ENCODE peak calls at places on chromosomes 5 and 9, in six cellular contexts. One of them, this sample, is unnamed.

GRCh38 chr5:42566658-42567313 is 143.5 kb downstream of the GHR start:
- DNase-seq in tibial nerve: no peak
- DNase-seq in left ventricle myocardium superior: no peak
- DNase-seq in body of pancreas: peak
- DNase-seq in substantia nigra: no peak
- DNase-seq in NCI-H1105 treated with DMSO at 0.1 percent for 48 hours: no peak
- DNase-seq in this sample: no peak

GRCh38 chr5:108216890-108217289 is 165.0 kb downstream of the FBXL17 start:
- DNase-seq in tibial nerve: no peak
- DNase-seq in left ventricle myocardium superior: no peak
- DNase-seq in body of pancreas: no peak
- DNase-seq in substantia nigra: no peak
- DNase-seq in NCI-H1105 treated with DMSO at 0.1 percent for 48 hours: no peak
- DNase-seq in this sample: no peak

GRCh38 chr5:35230043-35230611 is at the start of gene PRLR:
- DNase-seq in tibial nerve: no peak
- DNase-seq in left ventricle myocardium superior: peak
- DNase-seq in body of pancreas: peak
- DNase-seq in substantia nigra: no peak
- DNase-seq in NCI-H1105 treated with DMSO at 0.1 percent for 48 hours: no peak
- DNase-seq in this sample: peak

GRCh38 chr5:168851902-168852321 is 272.7 kb upstream of the PANK3 start:
- DNase-seq in tibial nerve: no peak
- DNase-seq in left ventricle myocardium superior: no peak
- DNase-seq in body of pancreas: no peak
- DNase-seq in substantia nigra: no peak
- DNase-seq in NCI-H1105 treated with DMSO at 0.1 percent for 48 hours: no peak
- DNase-seq in this sample: no peak

GRCh38 chr5:131230406-131230805 is 33.4 kb upstream of the CDC42SE2 start:
- DNase-seq in tibial nerve: no peak
- DNase-seq in left ventricle myocardium superior: no peak
- DNase-seq in body of pancreas: no peak
- DNase-seq in substantia nigra: no peak
- DNase-seq in NCI-H1105 treated with DMSO at 0.1 percent for 48 hours: no peak
- DNase-seq in this sample: no peak

GRCh38 chr5:159510282-159510681 is 180.0 kb upstream of the IL12B start:
- DNase-seq in tibial nerve: no peak
- DNase-seq in left ventricle myocardium superior: peak
- DNase-seq in body of pancreas: no peak
- DNase-seq in substantia nigra: no peak
- DNase-seq in NCI-H1105 treated with DMSO at 0.1 percent for 48 hours: no peak
- DNase-seq in this sample: no peak

GRCh38 chr9:125189011-125189360 is 617 bp downstream of the PPP6C start:
- DNase-seq in tibial nerve: no peak
- DNase-seq in left ventricle myocardium superior: peak
- DNase-seq in body of pancreas: no peak
- DNase-seq in substantia nigra: no peak
- DNase-seq in NCI-H1105 treated with DMSO at 0.1 percent for 48 hours: no peak
- DNase-seq in this sample: no peak

GRCh38 chr5:132825824-132826391 is 4.5 kb downstream of the SHROOM1 start:
- DNase-seq in tibial nerve: no peak
- DNase-seq in left ventricle myocardium superior: no peak
- DNase-seq in body of pancreas: no peak
- DNase-seq in substantia nigra: no peak
- DNase-seq in NCI-H1105 treated with DMSO at 0.1 percent for 48 hours: no peak
- DNase-seq in this sample: peak